ENCODE peak calls at places on chromosomes 4 and X, in seven cellular contexts. One of them, this sample, is unnamed.

GRCh38 chr4:188372856-188373255 is 233.6 kb downstream of the TRIML1 start:
- DNase-seq in GM04503: no peak
- DNase-seq in GM20000: no peak
- DNase-seq in NCI-H510A treated with DMSO at 0.1 percent for 48 hours: no peak
- DNase-seq in fibroblast of mammary gland: peak
- DNase-seq in stimulated activated CD4-positive, alpha-beta T cell treated with anti-CD3 and anti-CD28 coated beads, Interleukin-2, amount 100 ng/mL, for 24 hours: no peak
- DNase-seq in PC-3: peak
- DNase-seq in this sample: peak

GRCh38 chr4:149885896-149886295 is 70.3 kb upstream of the IQCM start:
- DNase-seq in GM04503: peak
- DNase-seq in GM20000: no peak
- DNase-seq in NCI-H510A treated with DMSO at 0.1 percent for 48 hours: no peak
- DNase-seq in fibroblast of mammary gland: peak
- DNase-seq in stimulated activated CD4-positive, alpha-beta T cell treated with anti-CD3 and anti-CD28 coated beads, Interleukin-2, amount 100 ng/mL, for 24 hours: no peak
- DNase-seq in PC-3: peak
- DNase-seq in this sample: no peak

GRCh38 chr4:106541253-106541652 is 172.7 kb upstream of the GIMD1 start:
- DNase-seq in GM04503: peak
- DNase-seq in GM20000: no peak
- DNase-seq in NCI-H510A treated with DMSO at 0.1 percent for 48 hours: no peak
- DNase-seq in fibroblast of mammary gland: peak
- DNase-seq in stimulated activated CD4-positive, alpha-beta T cell treated with anti-CD3 and anti-CD28 coated beads, Interleukin-2, amount 100 ng/mL, for 24 hours: no peak
- DNase-seq in PC-3: peak
- DNase-seq in this sample: no peak

GRCh38 chr4:8073206-8073863 is 85.3 kb downstream of the ABLIM2 start:
- DNase-seq in GM04503: no peak
- DNase-seq in GM20000: no peak
- DNase-seq in NCI-H510A treated with DMSO at 0.1 percent for 48 hours: no peak
- DNase-seq in fibroblast of mammary gland: no peak
- DNase-seq in stimulated activated CD4-positive, alpha-beta T cell treated with anti-CD3 and anti-CD28 coated beads, Interleukin-2, amount 100 ng/mL, for 24 hours: no peak
- DNase-seq in PC-3: no peak
- DNase-seq in this sample: no peak

GRCh38 chr4:75889537-75890199 is 12.6 kb downstream of the PPEF2 start:
- DNase-seq in GM04503: no peak
- DNase-seq in GM20000: no peak
- DNase-seq in NCI-H510A treated with DMSO at 0.1 percent for 48 hours: no peak
- DNase-seq in fibroblast of mammary gland: no peak
- DNase-seq in stimulated activated CD4-positive, alpha-beta T cell treated with anti-CD3 and anti-CD28 coated beads, Interleukin-2, amount 100 ng/mL, for 24 hours: no peak
- DNase-seq in PC-3: no peak
- DNase-seq in this sample: no peak

GRCh38 chrX:2892816-2893215 is 36.3 kb downstream of the ARSD start:
- DNase-seq in GM04503: no peak
- DNase-seq in GM20000: no peak
- DNase-seq in NCI-H510A treated with DMSO at 0.1 percent for 48 hours: no peak
- DNase-seq in fibroblast of mammary gland: no peak
- DNase-seq in stimulated activated CD4-positive, alpha-beta T cell treated with anti-CD3 and anti-CD28 coated beads, Interleukin-2, amount 100 ng/mL, for 24 hours: no peak
- DNase-seq in PC-3: no peak
- DNase-seq in this sample: no peak

GRCh38 chr4:108018884-108019187 is 29.1 kb downstream of the HADH start:
- DNase-seq in GM04503: no peak
- DNase-seq in GM20000: no peak
- DNase-seq in NCI-H510A treated with DMSO at 0.1 percent for 48 hours: no peak
- DNase-seq in fibroblast of mammary gland: no peak
- DNase-seq in stimulated activated CD4-positive, alpha-beta T cell treated with anti-CD3 and anti-CD28 coated beads, Interleukin-2, amount 100 ng/mL, for 24 hours: no peak
- DNase-seq in PC-3: no peak
- DNase-seq in this sample: no peak

GRCh38 chrX:108313662-108314061 is 124.6 kb downstream of the COL4A6 start:
- DNase-seq in GM04503: no peak
- DNase-seq in GM20000: no peak
- DNase-seq in NCI-H510A treated with DMSO at 0.1 percent for 48 hours: no peak
- DNase-seq in fibroblast of mammary gland: peak
- DNase-seq in stimulated activated CD4-positive, alpha-beta T cell treated with anti-CD3 and anti-CD28 coated beads, Interleukin-2, amount 100 ng/mL, for 24 hours: no peak
- DNase-seq in PC-3: peak
- DNase-seq in this sample: no peak

GRCh38 chr4:90951037-90951436 is 823.8 kb downstream of the CCSER1 start:
- DNase-seq in GM04503: no peak
- DNase-seq in GM20000: no peak
- DNase-seq in NCI-H510A treated with DMSO at 0.1 percent for 48 hours: peak
- DNase-seq in fibroblast of mammary gland: peak
- DNase-seq in stimulated activated CD4-positive, alpha-beta T cell treated with anti-CD3 and anti-CD28 coated beads, Interleukin-2, amount 100 ng/mL, for 24 hours: no peak
- DNase-seq in PC-3: peak
- DNase-seq in this sample: no peak

GRCh38 chr4:168856312-168856711 is 153.7 kb downstream of the CBR4 start:
- DNase-seq in GM04503: peak
- DNase-seq in GM20000: no peak
- DNase-seq in NCI-H510A treated with DMSO at 0.1 percent for 48 hours: no peak
- DNase-seq in fibroblast of mammary gland: peak
- DNase-seq in stimulated activated CD4-positive, alpha-beta T cell treated with anti-CD3 and anti-CD28 coated beads, Interleukin-2, amount 100 ng/mL, for 24 hours: no peak
- DNase-seq in PC-3: peak
- DNase-seq in this sample: no peak

GRCh38 chr4:150573534-150573933 is 8.4 kb upstream of the MAB21L2 start:
- DNase-seq in GM04503: no peak
- DNase-seq in GM20000: no peak
- DNase-seq in NCI-H510A treated with DMSO at 0.1 percent for 48 hours: no peak
- DNase-seq in fibroblast of mammary gland: peak
- DNase-seq in stimulated activated CD4-positive, alpha-beta T cell treated with anti-CD3 and anti-CD28 coated beads, Interleukin-2, amount 100 ng/mL, for 24 hours: no peak
- DNase-seq in PC-3: peak
- DNase-seq in this sample: no peak

GRCh38 chr4:76354517-76355473 is 48.3 kb downstream of the STBD1 start:
- DNase-seq in GM04503: no peak
- DNase-seq in GM20000: no peak
- DNase-seq in NCI-H510A treated with DMSO at 0.1 percent for 48 hours: no peak
- DNase-seq in fibroblast of mammary gland: no peak
- DNase-seq in stimulated activated CD4-positive, alpha-beta T cell treated with anti-CD3 and anti-CD28 coated beads, Interleukin-2, amount 100 ng/mL, for 24 hours: peak
- DNase-seq in PC-3: no peak
- DNase-seq in this sample: no peak

GRCh38 chrX:69029696-69030245 is 135.5 kb downstream of the PJA1 start:
- DNase-seq in GM04503: no peak
- DNase-seq in GM20000: no peak
- DNase-seq in NCI-H510A treated with DMSO at 0.1 percent for 48 hours: no peak
- DNase-seq in fibroblast of mammary gland: no peak
- DNase-seq in stimulated activated CD4-positive, alpha-beta T cell treated with anti-CD3 and anti-CD28 coated beads, Interleukin-2, amount 100 ng/mL, for 24 hours: no peak
- DNase-seq in PC-3: no peak
- DNase-seq in this sample: no peak

GRCh38 chrX:83508006-83508405 is at the start of gene POU3F4:
- DNase-seq in GM04503: no peak
- DNase-seq in GM20000: no peak
- DNase-seq in NCI-H510A treated with DMSO at 0.1 percent for 48 hours: no peak
- DNase-seq in fibroblast of mammary gland: no peak
- DNase-seq in stimulated activated CD4-positive, alpha-beta T cell treated with anti-CD3 and anti-CD28 coated beads, Interleukin-2, amount 100 ng/mL, for 24 hours: no peak
- DNase-seq in PC-3: no peak
- DNase-seq in this sample: no peak

GRCh38 chr4:10371869-10372471 is 85.3 kb downstream of the ZNF518B start:
- DNase-seq in GM04503: peak
- DNase-seq in GM20000: no peak
- DNase-seq in NCI-H510A treated with DMSO at 0.1 percent for 48 hours: no peak
- DNase-seq in fibroblast of mammary gland: no peak
- DNase-seq in stimulated activated CD4-positive, alpha-beta T cell treated with anti-CD3 and anti-CD28 coated beads, Interleukin-2, amount 100 ng/mL, for 24 hours: no peak
- DNase-seq in PC-3: no peak
- DNase-seq in this sample: peak

GRCh38 chr4:30720021-30720655 is at the start of gene PCDH7:
- DNase-seq in GM04503: no peak
- DNase-seq in GM20000: peak
- DNase-seq in NCI-H510A treated with DMSO at 0.1 percent for 48 hours: peak
- DNase-seq in fibroblast of mammary gland: peak
- DNase-seq in stimulated activated CD4-positive, alpha-beta T cell treated with anti-CD3 and anti-CD28 coated beads, Interleukin-2, amount 100 ng/mL, for 24 hours: no peak
- DNase-seq in PC-3: peak
- DNase-seq in this sample: no peak

GRCh38 chr4:113882668-113883067 is 96.8 kb downstream of the ARSJ start:
- DNase-seq in GM04503: no peak
- DNase-seq in GM20000: no peak
- DNase-seq in NCI-H510A treated with DMSO at 0.1 percent for 48 hours: no peak
- DNase-seq in fibroblast of mammary gland: peak
- DNase-seq in stimulated activated CD4-positive, alpha-beta T cell treated with anti-CD3 and anti-CD28 coated beads, Interleukin-2, amount 100 ng/mL, for 24 hours: no peak
- DNase-seq in PC-3: peak
- DNase-seq in this sample: no peak

GRCh38 chr4:133464311-133464710 is 315.2 kb downstream of the PCDH10 start:
- DNase-seq in GM04503: no peak
- DNase-seq in GM20000: no peak
- DNase-seq in NCI-H510A treated with DMSO at 0.1 percent for 48 hours: no peak
- DNase-seq in fibroblast of mammary gland: no peak
- DNase-seq in stimulated activated CD4-positive, alpha-beta T cell treated with anti-CD3 and anti-CD28 coated beads, Interleukin-2, amount 100 ng/mL, for 24 hours: no peak
- DNase-seq in PC-3: peak
- DNase-seq in this sample: no peak

GRCh38 chrX:120791013-120791643 is 84.5 kb downstream of the CT47B1 start:
- DNase-seq in GM04503: peak
- DNase-seq in GM20000: no peak
- DNase-seq in NCI-H510A treated with DMSO at 0.1 percent for 48 hours: no peak
- DNase-seq in fibroblast of mammary gland: peak
- DNase-seq in stimulated activated CD4-positive, alpha-beta T cell treated with anti-CD3 and anti-CD28 coated beads, Interleukin-2, amount 100 ng/mL, for 24 hours: no peak
- DNase-seq in PC-3: peak
- DNase-seq in this sample: peak

GRCh38 chr4:4860803-4861591 is 1.5 kb downstream of the MSX1 start:
- DNase-seq in GM04503: no peak
- DNase-seq in GM20000: peak
- DNase-seq in NCI-H510A treated with DMSO at 0.1 percent for 48 hours: no peak
- DNase-seq in fibroblast of mammary gland: peak
- DNase-seq in stimulated activated CD4-positive, alpha-beta T cell treated with anti-CD3 and anti-CD28 coated beads, Interleukin-2, amount 100 ng/mL, for 24 hours: no peak
- DNase-seq in PC-3: no peak
- DNase-seq in this sample: peak

GRCh38 chrX:116239944-116240391 is 69.4 kb downstream of the AGTR2 start:
- DNase-seq in GM04503: no peak
- DNase-seq in GM20000: no peak
- DNase-seq in NCI-H510A treated with DMSO at 0.1 percent for 48 hours: no peak
- DNase-seq in fibroblast of mammary gland: peak
- DNase-seq in stimulated activated CD4-positive, alpha-beta T cell treated with anti-CD3 and anti-CD28 coated beads, Interleukin-2, amount 100 ng/mL, for 24 hours: no peak
- DNase-seq in PC-3: peak
- DNase-seq in this sample: no peak

GRCh38 chr4:129110931-129111330 is 15.0 kb downstream of the C4orf33 start:
- DNase-seq in GM04503: no peak
- DNase-seq in GM20000: no peak
- DNase-seq in NCI-H510A treated with DMSO at 0.1 percent for 48 hours: no peak
- DNase-seq in fibroblast of mammary gland: no peak
- DNase-seq in stimulated activated CD4-positive, alpha-beta T cell treated with anti-CD3 and anti-CD28 coated beads, Interleukin-2, amount 100 ng/mL, for 24 hours: no peak
- DNase-seq in PC-3: no peak
- DNase-seq in this sample: no peak

GRCh38 chrX:69016220-69016941 is 148.9 kb downstream of the PJA1 start:
- DNase-seq in GM04503: no peak
- DNase-seq in GM20000: no peak
- DNase-seq in NCI-H510A treated with DMSO at 0.1 percent for 48 hours: no peak
- DNase-seq in fibroblast of mammary gland: peak
- DNase-seq in stimulated activated CD4-positive, alpha-beta T cell treated with anti-CD3 and anti-CD28 coated beads, Interleukin-2, amount 100 ng/mL, for 24 hours: no peak
- DNase-seq in PC-3: no peak
- DNase-seq in this sample: no peak

GRCh38 chr4:99276454-99276853 is 14.3 kb downstream of the ADH1A start:
- DNase-seq in GM04503: no peak
- DNase-seq in GM20000: no peak
- DNase-seq in NCI-H510A treated with DMSO at 0.1 percent for 48 hours: no peak
- DNase-seq in fibroblast of mammary gland: no peak
- DNase-seq in stimulated activated CD4-positive, alpha-beta T cell treated with anti-CD3 and anti-CD28 coated beads, Interleukin-2, amount 100 ng/mL, for 24 hours: no peak
- DNase-seq in PC-3: no peak
- DNase-seq in this sample: no peak

GRCh38 chr4:40212674-40213504 is 16.1 kb downstream of the RHOH start:
- DNase-seq in GM04503: no peak
- DNase-seq in GM20000: no peak
- DNase-seq in NCI-H510A treated with DMSO at 0.1 percent for 48 hours: no peak
- DNase-seq in fibroblast of mammary gland: peak
- DNase-seq in stimulated activated CD4-positive, alpha-beta T cell treated with anti-CD3 and anti-CD28 coated beads, Interleukin-2, amount 100 ng/mL, for 24 hours: no peak
- DNase-seq in PC-3: no peak
- DNase-seq in this sample: no peak

GRCh38 chrX:2521092-2521926 is 20.5 kb upstream of the DHRSX start:
- DNase-seq in GM04503: no peak
- DNase-seq in GM20000: peak
- DNase-seq in NCI-H510A treated with DMSO at 0.1 percent for 48 hours: no peak
- DNase-seq in fibroblast of mammary gland: no peak
- DNase-seq in stimulated activated CD4-positive, alpha-beta T cell treated with anti-CD3 and anti-CD28 coated beads, Interleukin-2, amount 100 ng/mL, for 24 hours: no peak
- DNase-seq in PC-3: no peak
- DNase-seq in this sample: no peak

GRCh38 chrX:109643687-109644086 is 18.7 kb upstream of the KCNE5 start:
- DNase-seq in GM04503: no peak
- DNase-seq in GM20000: no peak
- DNase-seq in NCI-H510A treated with DMSO at 0.1 percent for 48 hours: no peak
- DNase-seq in fibroblast of mammary gland: no peak
- DNase-seq in stimulated activated CD4-positive, alpha-beta T cell treated with anti-CD3 and anti-CD28 coated beads, Interleukin-2, amount 100 ng/mL, for 24 hours: no peak
- DNase-seq in PC-3: no peak
- DNase-seq in this sample: no peak

GRCh38 chr4:3660928-3661515 is 105.2 kb upstream of the ADRA2C start:
- DNase-seq in GM04503: no peak
- DNase-seq in GM20000: no peak
- DNase-seq in NCI-H510A treated with DMSO at 0.1 percent for 48 hours: no peak
- DNase-seq in fibroblast of mammary gland: no peak
- DNase-seq in stimulated activated CD4-positive, alpha-beta T cell treated with anti-CD3 and anti-CD28 coated beads, Interleukin-2, amount 100 ng/mL, for 24 hours: no peak
- DNase-seq in PC-3: no peak
- DNase-seq in this sample: no peak

GRCh38 chr4:5863461-5864113 is 29.3 kb downstream of the CRMP1 start:
- DNase-seq in GM04503: peak
- DNase-seq in GM20000: no peak
- DNase-seq in NCI-H510A treated with DMSO at 0.1 percent for 48 hours: no peak
- DNase-seq in fibroblast of mammary gland: peak
- DNase-seq in stimulated activated CD4-positive, alpha-beta T cell treated with anti-CD3 and anti-CD28 coated beads, Interleukin-2, amount 100 ng/mL, for 24 hours: peak
- DNase-seq in PC-3: peak
- DNase-seq in this sample: peak

GRCh38 chr4:176729489-176729888 is 63.2 kb downstream of the VEGFC start:
- DNase-seq in GM04503: no peak
- DNase-seq in GM20000: no peak
- DNase-seq in NCI-H510A treated with DMSO at 0.1 percent for 48 hours: no peak
- DNase-seq in fibroblast of mammary gland: peak
- DNase-seq in stimulated activated CD4-positive, alpha-beta T cell treated with anti-CD3 and anti-CD28 coated beads, Interleukin-2, amount 100 ng/mL, for 24 hours: no peak
- DNase-seq in PC-3: no peak
- DNase-seq in this sample: no peak

This sample was measured in SW480.